ENCODE peak calls at places on chromosomes 1 and 21, in eight cellular contexts. K is CD4-positive, alpha-beta memory T cell; Q is choroid plexus epithelial cell; E is AG08395; A is stimulated activated CD4-positive, alpha-beta T cell treated with anti-CD3 and anti-CD28 coated beads, Interleukin-12 subunit alpha, Interleukin-12 subunit beta, amount 100 ng/mL, for 48 hours; R is H7; U is AG09309; S is cerebellar nuclear complex. G is an unnamed sample.

GRCh38 chr1:14064649-14065442 is 364.9 kb downstream of the PRDM2 start:
- DNase-seq in K (no peak), Q (no peak), E (no peak), A (no peak), R (no peak), U (no peak), S (no peak), G (no peak)

GRCh38 chr21:46150073-46150472 is 5.3 kb downstream of the FTCD start:
- DNase-seq in K (no peak), Q (no peak), E (no peak), A (no peak), R (no peak), U (no peak), S (no peak), G (no peak)

GRCh38 chr1:5389101-5389885 is 602.9 kb downstream of the NPHP4 start:
- DNase-seq in K (peak; percentile 78), Q (no peak), E (no peak), A (no peak), R (no peak), U (no peak), S (no peak), G (no peak)

GRCh38 chr1:39653546-39654031 is 14.1 kb upstream of the HEYL start:
- DNase-seq in K (peak; percentile 70), Q (peak; percentile 92), E (peak; percentile 80), A (peak; percentile 65), R (peak; percentile 73), U (no peak), S (peak; percentile 9), G (peak; percentile 67)

GRCh38 chr1:92029241-92029922 is 403 bp upstream of the EPHX4 start:
- DNase-seq in K (peak; percentile 11), Q (no peak), E (no peak), A (no peak), R (peak; percentile 27), U (no peak), S (no peak), G (no peak)

GRCh38 chr1:68954841-68955240 is 458.0 kb upstream of the DEPDC1 start:
- DNase-seq in K (no peak), Q (no peak), E (no peak), A (no peak), R (no peak), U (no peak), S (no peak), G (no peak)

GRCh38 chr1:116360435-116361173 is 12.4 kb upstream of the ATP1A1 start:
- DNase-seq in K (peak; percentile 40), Q (peak; percentile 43), E (peak; percentile 35), A (no peak), R (no peak), U (no peak), S (no peak), G (no peak)

GRCh38 chr1:171221665-171222591 is 26.4 kb upstream of the FMO1 start:
- DNase-seq in K (no peak), Q (peak; percentile 52), E (no peak), A (no peak), R (no peak), U (no peak), S (no peak), G (no peak)

GRCh38 chr1:14259191-14259757 is 339.2 kb upstream of the KAZN start:
- DNase-seq in K (no peak), Q (peak; percentile 44), E (peak; percentile 31), A (no peak), R (no peak), U (no peak), S (no peak), G (no peak)

GRCh38 chr1:204885790-204886189 is 15.1 kb downstream of the NFASC start:
- DNase-seq in K (no peak), Q (no peak), E (peak; percentile 21), A (no peak), R (no peak), U (peak; percentile 57), S (no peak), G (no peak)

GRCh38 chr1:21628798-21629393 is 40.3 kb downstream of the RAP1GAP start:
- DNase-seq in K (no peak), Q (no peak), E (no peak), A (no peak), R (no peak), U (no peak), S (no peak), G (no peak)

GRCh38 chr1:19866758-19867157 is 15.4 kb upstream of the OTUD3 start:
- DNase-seq in K (no peak), Q (no peak), E (peak; percentile 69), A (no peak), R (no peak), U (no peak), S (no peak), G (peak; percentile 73)

GRCh38 chr1:229570891-229571516 is 12.5 kb upstream of the ABCB10 start:
- DNase-seq in K (no peak), Q (no peak), E (no peak), A (no peak), R (no peak), U (no peak), S (no peak), G (no peak)

GRCh38 chr1:39272027-39272790 is 67.7 kb downstream of the MACF1 start:
- DNase-seq in K (no peak), Q (peak; percentile 69), E (no peak), A (no peak), R (no peak), U (no peak), S (peak; percentile 62), G (no peak)

GRCh38 chr1:51708911-51709760 is 92.2 kb downstream of the OSBPL9 start:
- DNase-seq in K (no peak), Q (no peak), E (no peak), A (no peak), R (no peak), U (no peak), S (no peak), G (no peak)

GRCh38 chr1:21573971-21574458 is 64.8 kb downstream of the ALPL start:
- DNase-seq in K (no peak), Q (peak; percentile 90), E (peak; percentile 64), A (no peak), R (peak; percentile 92), U (no peak), S (peak; percentile 75), G (peak; percentile 55)

GRCh38 chr1:224825525-224826000 is 103.9 kb upstream of the DNAH14 start:
- DNase-seq in K (no peak), Q (no peak), E (no peak), A (no peak), R (no peak), U (no peak), S (no peak), G (no peak)

G was measured in HFFc6.